ENCODE peak calls at places on chromosomes 6 and 20, in five cellular contexts. J, H, N, M and S are unnamed samples.

GRCh38 chr6:15329154-15329781 is 83.4 kb downstream of the JARID2 start:
- DNase-seq in J (no peak), H (no peak), N (no peak), M (no peak), S (no peak)

GRCh38 chr6:46776070-46776752 is 17.0 kb upstream of the MEP1A start:
- DNase-seq in J (no peak), H (no peak), N (no peak), M (no peak), S (no peak)

GRCh38 chr6:79789843-79790242 is 157.5 kb downstream of the ELOVL4 start:
- DNase-seq in J (no peak), H (no peak), N (no peak), M (no peak), S (no peak)

GRCh38 chr20:25005220-25005619 is 12.7 kb upstream of the APMAP start:
- DNase-seq in J (no peak), H (no peak), N (no peak), M (peak), S (no peak)

GRCh38 chr6:30875244-30876038 is 8.9 kb upstream of the DDR1 start:
- DNase-seq in J (no peak), H (no peak), N (no peak), M (no peak), S (no peak)

GRCh38 chr6:3195377-3195694 is 32.1 kb downstream of the TUBB2B start:
- DNase-seq in J (no peak), H (no peak), N (no peak), M (no peak), S (no peak)

GRCh38 chr20:63519765-63520593 is 586 bp upstream of the PPDPF start:
- DNase-seq in J (peak), H (peak), N (peak), M (peak), S (peak)

GRCh38 chr6:147782302-147782701 is 273.8 kb downstream of the SAMD5 start:
- DNase-seq in J (no peak), H (no peak), N (no peak), M (no peak), S (no peak)

GRCh38 chr6:34951741-34952140 is 62.7 kb downstream of the ANKS1A start:
- DNase-seq in J (no peak), H (no peak), N (no peak), M (no peak), S (no peak)

GRCh38 chr20:711526-711925 is 35.9 kb upstream of the SCRT2 start:
- DNase-seq in J (no peak), H (no peak), N (no peak), M (no peak), S (no peak)

GRCh38 chr6:53464942-53465460 is 79.9 kb downstream of the GCLC start:
- DNase-seq in J (no peak), H (no peak), N (peak), M (no peak), S (no peak)

GRCh38 chr20:63381781-63382431 is 20.8 kb upstream of the CHRNA4 start:
- DNase-seq in J (peak), H (peak), N (no peak), M (no peak), S (peak)

GRCh38 chr6:165638530-165638929 is 24.5 kb downstream of the PDE10A start:
- DNase-seq in J (no peak), H (no peak), N (no peak), M (no peak), S (no peak)

GRCh38 chr20:47125553-47126373 is 230.7 kb downstream of the ZMYND8 start:
- DNase-seq in J (no peak), H (peak), N (no peak), M (no peak), S (no peak)

GRCh38 chr6:169240125-169240524 is 13.5 kb downstream of the THBS2 start:
- DNase-seq in J (no peak), H (no peak), N (no peak), M (no peak), S (no peak)

GRCh38 chr20:49245921-49246740 is 26.9 kb downstream of the DDX27 start:
- DNase-seq in J (no peak), H (peak), N (no peak), M (no peak), S (peak)

GRCh38 chr20:42024653-42025052 is 406.5 kb upstream of the CHD6 start:
- DNase-seq in J (peak), H (no peak), N (no peak), M (peak), S (no peak)

GRCh38 chr6:37650071-37650481 is 47.6 kb downstream of the MDGA1 start:
- DNase-seq in J (peak), H (no peak), N (no peak), M (no peak), S (peak)

GRCh38 chr6:624979-625378 is 31.9 kb downstream of the HUS1B start:
- DNase-seq in J (no peak), H (no peak), N (no peak), M (no peak), S (no peak)

GRCh38 chr6:33091957-33092356 is 16.2 kb downstream of the HLA-DPB1 start:
- DNase-seq in J (peak), H (peak), N (no peak), M (no peak), S (peak)

GRCh38 chr6:35294308-35294945 is 3.2 kb upstream of the DEF6 start:
- DNase-seq in J (peak), H (peak), N (peak), M (no peak), S (peak)

GRCh38 chr20:433300-433975 is 25.3 kb downstream of the RBCK1 start:
- DNase-seq in J (no peak), H (no peak), N (no peak), M (no peak), S (no peak)

GRCh38 chr6:84522135-84522535 is 242.3 kb downstream of the TBX18 start:
- DNase-seq in J (no peak), H (no peak), N (no peak), M (no peak), S (no peak)

DNA sequence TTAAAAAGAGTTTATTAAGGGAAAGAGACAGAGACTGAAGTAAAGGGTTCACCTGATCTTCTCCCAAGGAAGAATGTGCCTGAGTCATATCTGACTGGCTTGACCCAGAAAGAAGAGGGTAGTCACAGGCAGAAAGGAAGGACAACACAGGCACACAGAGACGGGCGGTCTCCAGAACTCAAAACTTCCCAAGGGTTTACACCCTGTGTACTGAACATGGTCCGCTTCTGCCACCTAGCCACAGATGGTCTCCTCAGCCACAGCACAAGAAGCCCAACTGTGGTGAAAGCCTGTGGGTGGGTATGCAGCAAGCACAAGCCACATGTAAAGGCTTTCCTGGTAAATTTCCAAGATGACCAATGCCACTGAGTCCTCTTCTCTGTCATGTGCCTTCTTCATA is 17.2 kb downstream of the UNC5CL start:
- DNase-seq in J (peak), H (peak), N (no peak), M (peak), S (no peak)
- TF ChIP-seq CTCF in J (no peak), H (no peak), N (no peak), M (peak), S (no peak)

GRCh38 chr20:54479138-54479906 is 3.9 kb downstream of the DOK5 start:
- DNase-seq in J (peak), H (peak), N (no peak), M (no peak), S (no peak)
- TF ChIP-seq CTCF in J (no peak), H (no peak), N (no peak), M (peak), S (no peak)

GRCh38 chr20:20641783-20642182 is 70.7 kb downstream of the RALGAPA2 start:
- DNase-seq in J (no peak), H (no peak), N (no peak), M (no peak), S (no peak)
- TF ChIP-seq CTCF in J (no peak), H (no peak), N (no peak), M (no peak), S (no peak)

GRCh38 chr6:27651371-27651732 is 178.4 kb upstream of the ZNF184 start:
- DNase-seq in J (no peak), H (peak), N (no peak), M (no peak), S (peak)

DNA sequence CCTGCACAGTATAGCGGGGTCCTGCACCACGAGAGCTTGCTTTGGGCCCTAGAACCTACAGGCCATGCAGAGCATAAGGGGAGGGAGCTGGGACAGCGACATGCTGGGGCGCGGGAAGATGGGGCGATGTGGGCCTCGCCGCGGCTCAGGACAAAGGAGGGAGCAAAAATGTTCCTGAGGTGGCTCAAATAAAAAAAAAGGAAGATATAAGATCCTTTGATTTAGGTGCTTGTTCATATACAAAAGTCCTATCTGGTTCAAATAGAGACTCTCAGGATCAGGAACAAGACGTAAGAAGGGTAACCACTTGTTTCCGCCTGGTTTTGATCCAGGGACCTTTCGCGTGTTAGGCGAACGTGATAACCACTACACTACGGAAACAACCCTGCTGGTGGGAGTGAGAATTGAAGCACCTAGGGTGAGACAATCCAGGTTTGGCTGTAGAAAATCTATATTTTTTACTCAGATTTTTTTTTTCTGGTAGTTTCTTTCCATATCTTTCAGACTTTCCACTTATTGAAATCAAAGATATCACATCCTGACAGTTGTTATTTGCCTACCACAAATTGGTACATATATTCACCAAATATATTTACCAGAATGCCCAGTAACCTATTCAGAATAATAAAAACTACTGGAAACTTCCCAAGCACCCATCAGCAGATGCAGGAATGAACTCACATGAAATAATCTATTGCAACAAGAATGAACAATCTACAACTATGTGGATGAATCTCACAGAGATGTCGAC is 177.9 kb upstream of the ZNF184 start:
- DNase-seq in J (peak), H (peak), N (no peak), M (no peak), S (peak)
- TF ChIP-seq CTCF in J (peak), H (no peak), N (no peak), M (no peak), S (peak)

GRCh38 chr6:17585766-17586502 is 14.2 kb upstream of the FAM8A1 start:
- DNase-seq in J (peak), H (peak), N (peak), M (no peak), S (no peak)
- TF ChIP-seq CTCF in J (no peak), H (peak), N (no peak), M (no peak), S (no peak)

GRCh38 chr6:27619436-27619835 is 146.5 kb upstream of the ZNF184 start:
- DNase-seq in J (no peak), H (no peak), N (no peak), M (no peak), S (no peak)

GRCh38 chr6:27617046-27617687 is 144.3 kb upstream of the ZNF184 start:
- DNase-seq in J (no peak), H (no peak), N (no peak), M (no peak), S (no peak)

GRCh38 chr6:27616313-27617045 is 143.6 kb upstream of the ZNF184 start:
- DNase-seq in J (no peak), H (no peak), N (no peak), M (no peak), S (no peak)

GRCh38 chr6:27623103-27623502 is 150.2 kb upstream of the ZNF184 start:
- DNase-seq in J (no peak), H (no peak), N (no peak), M (no peak), S (no peak)

DNA sequence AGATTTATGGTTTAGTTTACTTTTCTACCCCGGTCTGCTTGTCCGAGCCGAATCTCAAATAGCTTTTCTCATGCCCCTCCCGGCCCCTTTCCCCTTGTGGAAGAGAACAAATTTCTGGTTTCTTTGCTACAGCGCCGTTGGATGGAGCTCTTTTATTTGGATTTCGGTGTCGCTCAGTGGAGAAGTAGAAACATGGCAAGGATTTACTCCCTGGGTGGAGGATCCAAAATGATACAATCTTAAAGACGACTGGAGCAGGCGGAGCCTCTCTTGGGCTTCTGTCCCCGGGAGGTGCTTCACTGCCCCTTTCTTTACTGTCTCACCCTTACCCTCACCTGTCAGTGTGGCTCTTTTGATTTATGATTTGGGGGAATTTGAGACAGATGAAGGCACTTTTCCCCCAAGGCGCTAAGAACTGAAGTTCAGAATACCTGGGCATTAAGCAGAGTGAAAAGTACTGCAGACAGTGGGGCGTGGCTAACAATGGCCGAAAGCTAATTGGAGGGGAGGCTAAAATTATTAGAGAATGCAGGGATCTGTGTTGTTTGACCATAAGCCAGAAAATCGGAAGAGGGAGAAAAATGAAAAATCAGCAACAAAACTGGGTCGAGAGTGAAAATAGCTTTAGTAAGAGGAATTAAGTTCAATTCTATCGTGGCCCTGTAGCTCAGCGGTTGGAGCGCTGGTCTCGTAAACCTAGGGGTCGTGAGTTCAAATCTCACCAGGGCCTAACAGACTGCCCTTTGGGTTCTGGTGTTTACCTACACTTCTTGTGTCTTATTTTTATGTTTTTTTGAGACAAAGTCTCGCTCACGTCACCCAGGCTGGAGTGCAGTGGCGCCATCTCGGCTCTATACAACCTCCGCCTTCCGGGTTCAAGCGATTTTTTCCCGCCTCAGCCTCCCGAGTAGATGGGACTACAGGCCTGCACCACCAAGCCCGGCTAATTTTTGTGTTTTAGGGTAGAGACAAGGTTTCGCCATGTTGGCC is 145.1 kb upstream of the ZNF184 start:
- DNase-seq in J (peak), H (peak), N (no peak), M (no peak), S (peak)
- TF ChIP-seq CTCF in J (no peak), H (no peak), N (no peak), M (no peak), S (no peak)

GRCh38 chr6:160254467-160255312 is 3.9 kb downstream of the SLC22A2 start:
- DNase-seq in J (no peak), H (peak), N (no peak), M (no peak), S (no peak)
- TF ChIP-seq CTCF in J (no peak), H (no peak), N (no peak), M (no peak), S (no peak)

DNA sequence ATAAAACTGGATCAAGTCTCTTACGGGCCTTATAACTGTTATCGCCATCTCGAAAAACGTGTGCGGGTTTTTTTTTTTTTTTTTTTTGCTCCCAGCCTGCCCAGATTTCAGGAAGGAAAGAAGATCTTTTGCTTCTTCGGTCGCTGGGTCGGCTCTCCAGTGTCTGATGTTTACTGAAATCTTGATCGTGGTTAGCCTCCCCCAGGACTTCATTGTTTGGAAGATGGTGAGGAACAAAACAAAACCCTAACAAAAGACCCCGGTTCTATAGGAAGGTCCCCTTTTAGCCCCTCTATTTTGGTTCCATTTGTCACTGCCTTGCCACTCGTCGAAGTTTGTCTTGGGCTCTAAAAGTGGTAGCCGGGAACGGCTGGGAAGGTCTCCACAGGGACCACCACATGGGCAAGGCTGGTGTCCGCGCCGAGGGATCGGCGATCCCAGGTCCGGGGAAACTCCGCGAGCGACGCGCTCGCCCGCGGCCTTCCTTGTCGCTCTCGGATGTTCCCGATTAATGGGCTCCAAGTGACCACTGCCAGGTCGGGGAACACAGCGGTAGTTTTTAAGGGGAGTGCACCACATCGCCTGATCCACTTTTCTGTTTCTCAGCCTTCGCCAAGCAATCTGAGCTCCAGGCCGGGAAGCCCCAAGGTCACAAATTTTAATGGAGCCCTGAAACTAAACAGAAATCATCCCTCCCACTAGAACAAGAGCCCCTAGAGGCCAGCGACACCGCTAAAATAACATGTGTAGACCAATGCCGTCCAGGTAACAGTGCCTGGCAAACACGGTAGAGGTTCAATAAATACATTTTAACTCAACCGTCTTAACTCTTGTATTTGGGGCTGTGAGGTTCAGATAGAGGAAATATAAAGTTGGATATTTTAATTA is 27.0 kb downstream of the TRIM27 start:
- DNase-seq in J (peak), H (peak), N (peak), M (peak), S (peak)
- TF ChIP-seq CTCF in J (no peak), H (no peak), N (no peak), M (peak), S (no peak)

DNA sequence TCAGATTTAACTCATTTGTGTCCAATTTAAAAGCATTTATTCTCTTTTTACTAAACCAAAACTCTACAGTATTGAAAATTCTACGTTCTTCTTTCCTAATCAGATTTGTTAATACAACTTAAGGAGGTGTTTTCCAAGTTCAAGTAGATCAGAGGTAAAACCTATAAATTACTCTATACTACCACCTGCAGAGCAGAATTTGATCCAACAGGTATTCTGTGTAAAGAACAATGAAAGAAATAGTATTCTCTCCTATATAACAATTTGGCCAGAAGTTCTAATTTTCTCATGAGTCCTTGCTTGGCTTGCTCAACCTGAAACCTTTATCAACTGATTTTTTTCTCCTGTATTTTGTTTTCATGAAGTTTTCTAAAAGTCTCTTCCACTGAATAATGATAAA is 28.5 kb upstream of the DST start:
- DNase-seq in J (no peak), H (no peak), N (no peak), M (no peak), S (no peak)
- TF ChIP-seq CTCF in J (no peak), H (no peak), N (no peak), M (no peak), S (no peak)

DNA sequence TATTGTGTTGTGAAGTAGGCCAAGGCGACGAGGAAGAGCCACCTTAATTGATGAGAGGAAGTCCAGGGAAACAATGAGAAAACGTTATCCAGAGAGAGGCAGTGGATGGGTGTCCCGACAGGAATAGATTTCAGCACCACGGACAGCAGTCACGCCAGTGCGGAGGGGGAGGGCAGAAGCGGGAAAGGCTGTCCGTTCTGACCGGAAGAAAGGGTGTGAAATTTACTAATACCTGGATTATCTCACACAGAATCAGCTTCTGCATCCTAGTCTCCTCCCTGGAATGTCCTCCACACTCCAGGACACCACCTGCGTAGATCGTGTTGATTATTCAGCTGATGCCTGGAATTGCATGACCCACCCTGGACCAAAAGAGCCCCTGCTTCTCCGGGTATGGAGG is 7.4 kb upstream of the BPIFA3 start:
- DNase-seq in J (peak), H (peak), N (peak), M (peak), S (peak)
- TF ChIP-seq CTCF in J (no peak), H (no peak), N (no peak), M (no peak), S (no peak)